ENCODE peak calls at places on chromosomes 3 and 15, in nine cellular contexts. T, F, U, I, H, S, J, Y and R are unnamed samples.

GRCh38 chr3:124200336-124200901 is 208.5 kb upstream of the ROPN1 start:
- DNase-seq in Y (no peak), S (no peak), T (no peak), F (no peak), J (no peak), U (no peak), H (peak; percentile 13), I (no peak), R (no peak)

GRCh38 chr15:92463826-92464225 is 70.1 kb downstream of the ST8SIA2 start:
- DNase-seq in T (no peak), U (no peak), H (peak; percentile 26), J (no peak), Y (no peak), I (no peak), F (no peak), S (no peak), R (no peak)

GRCh38 chr3:144866504-144866903 is 894.9 kb downstream of the DIPK2A start:
- DNase-seq in J (no peak), S (no peak), Y (no peak), H (no peak), T (no peak), I (no peak), F (no peak), U (no peak), R (no peak)

GRCh38 chr3:16373270-16373785 is 108.3 kb downstream of the OXNAD1 start:
- DNase-seq in T (no peak), H (no peak), Y (no peak), S (no peak), I (peak; percentile 34), U (no peak), F (no peak), J (no peak), R (peak; percentile 23)

GRCh38 chr3:65767551-65767950 is 271.2 kb downstream of the MAGI1 start:
- DNase-seq in H (no peak), F (no peak), J (no peak), Y (no peak), S (no peak), T (no peak), U (no peak), I (no peak), R (no peak)

GRCh38 chr3:187150599-187150998 is 11.3 kb upstream of the RPL39L start:
- DNase-seq in H (no peak), J (no peak), S (no peak), Y (no peak), F (peak; percentile 80), I (peak; percentile 58), U (no peak), T (peak; percentile 18), R (no peak)

GRCh38 chr3:12268050-12268449 is 20.8 kb upstream of the PPARG start:
- DNase-seq in J (no peak), I (no peak), H (no peak), Y (no peak), S (no peak), T (no peak), F (no peak), U (no peak), R (no peak)

GRCh38 chr15:68386587-68387287 is 45.2 kb downstream of the ITGA11 start:
- DNase-seq in F (peak; percentile 37), J (no peak), S (no peak), H (no peak), U (no peak), I (no peak), Y (no peak), T (no peak), R (no peak)

GRCh38 chr3:6857510-6857909 is 3.4 kb upstream of the GRM7 start:
- DNase-seq in U (no peak), T (no peak), I (no peak), H (no peak), Y (no peak), J (no peak), F (no peak), S (no peak), R (no peak)

GRCh38 chr3:183555541-183556081 is at the start of gene KLHL6:
- DNase-seq in T (peak; percentile 67), I (peak; percentile 89), J (peak; percentile 51), U (no peak), H (no peak), F (peak; percentile 82), S (no peak), Y (no peak), R (peak; percentile 83)

GRCh38 chr3:191707817-191708216 is 246.9 kb downstream of the PYDC2 start:
- DNase-seq in U (no peak), S (no peak), I (no peak), J (no peak), T (no peak), H (no peak), F (no peak), Y (no peak), R (no peak)

GRCh38 chr3:191696356-191696755 is 235.4 kb downstream of the PYDC2 start:
- DNase-seq in J (no peak), S (no peak), F (no peak), I (no peak), T (no peak), H (no peak), Y (no peak), U (no peak), R (no peak)

GRCh38 chr3:191699546-191699945 is 238.6 kb downstream of the PYDC2 start:
- DNase-seq in Y (no peak), I (no peak), T (no peak), S (no peak), H (no peak), U (no peak), J (no peak), F (no peak), R (no peak)

GRCh38 chr3:191702121-191702520 is 241.2 kb downstream of the PYDC2 start:
- DNase-seq in F (no peak), U (no peak), T (no peak), Y (no peak), H (no peak), J (no peak), S (no peak), I (no peak), R (no peak)
- TF ChIP-seq CTCF in F (no peak), U (no peak), T (no peak), Y (no peak), H (no peak), J (no peak), S (no peak), I (no peak), R (no peak)

GRCh38 chr15:63504247-63504978 is at the start of gene USP3:
- DNase-seq in I (peak; percentile 98), Y (peak; percentile 73), F (peak; percentile 96), J (peak; percentile 97), T (peak; percentile 96), H (peak; percentile 97), U (peak; percentile 96), S (peak; percentile 91), R (peak; percentile 91)

GRCh38 chr15:63506537-63507035 is 2.2 kb downstream of the USP3 start:
- DNase-seq in H (no peak), I (peak; percentile 46), T (no peak), J (no peak), F (no peak), S (no peak), Y (no peak), U (no peak), R (no peak)

GRCh38 chr15:63503739-63504246 is 600 bp upstream of the USP3 start:
- DNase-seq in S (no peak), H (peak; percentile 75), T (peak; percentile 34), Y (no peak), J (peak; percentile 76), I (peak; percentile 91), F (peak; percentile 89), U (peak; percentile 85), R (peak; percentile 49)

GRCh38 chr15:63505842-63506222 is 1.4 kb downstream of the USP3 start:
- DNase-seq in T (no peak), F (no peak), U (no peak), I (no peak), Y (no peak), H (no peak), J (no peak), S (no peak), R (no peak)

DNA sequence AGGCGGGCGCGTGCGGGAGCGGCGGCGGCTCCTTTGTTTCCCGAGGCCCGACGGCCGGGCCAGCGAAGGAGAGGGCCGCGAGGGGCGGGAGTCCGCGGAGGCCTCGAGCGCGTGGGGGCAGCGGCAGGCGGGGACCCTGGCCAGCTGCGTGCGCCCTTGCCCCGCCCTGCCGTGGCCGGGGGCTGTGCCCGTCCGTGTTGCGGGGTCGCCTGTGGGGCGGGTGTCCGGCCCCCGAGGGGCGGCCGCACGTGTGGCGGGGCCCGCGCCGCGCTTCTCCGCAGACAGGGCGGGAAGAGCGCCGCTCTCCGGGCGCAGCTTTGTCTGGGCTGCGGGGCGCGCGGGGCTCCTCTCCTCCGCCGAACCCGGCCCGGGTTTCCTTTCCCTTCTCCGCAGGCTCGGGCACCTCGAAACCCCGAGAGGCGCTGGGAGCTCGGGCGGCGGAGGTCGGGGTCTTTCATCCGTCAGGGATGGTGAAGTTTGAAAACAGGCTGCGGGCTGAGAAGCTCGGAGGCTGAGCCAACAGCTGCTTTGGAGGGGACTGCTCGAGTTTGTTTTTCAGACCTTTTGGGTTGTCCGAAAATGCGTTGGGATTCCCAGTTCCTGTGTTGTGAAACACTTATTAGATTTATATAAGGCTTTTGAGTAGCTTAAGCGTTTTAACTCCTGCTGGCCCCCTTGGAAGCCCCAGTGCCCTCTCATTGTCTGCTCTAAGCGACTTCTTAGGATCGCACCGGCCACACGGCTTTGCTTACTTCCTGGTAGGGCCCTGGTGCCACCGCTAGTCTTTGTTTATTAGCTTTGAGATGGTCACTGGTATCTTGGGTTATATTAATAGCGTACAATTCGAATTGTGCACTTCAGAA is 817 bp downstream of the USP3 start:
- DNase-seq in F (peak; percentile 70), J (peak; percentile 59), Y (no peak), I (peak; percentile 83), H (peak; percentile 58), T (peak; percentile 50), S (no peak), U (peak; percentile 58), R (no peak)
- TF ChIP-seq CTCF in F (no peak), J (peak; percentile 11), Y (peak; percentile 15), I (peak; percentile 7), H (peak; percentile 23), T (no peak), S (peak; percentile 12), U (peak; percentile 46), R (peak; percentile 18)

GRCh38 chr3:161449784-161450183 is 46.8 kb upstream of the OTOL1 start:
- DNase-seq in H (no peak), F (no peak), U (no peak), I (no peak), S (no peak), T (no peak), J (no peak), Y (no peak), R (no peak)
- TF ChIP-seq CTCF in H (no peak), F (no peak), U (no peak), I (no peak), S (no peak), T (no peak), J (no peak), Y (no peak), R (no peak)

DNA sequence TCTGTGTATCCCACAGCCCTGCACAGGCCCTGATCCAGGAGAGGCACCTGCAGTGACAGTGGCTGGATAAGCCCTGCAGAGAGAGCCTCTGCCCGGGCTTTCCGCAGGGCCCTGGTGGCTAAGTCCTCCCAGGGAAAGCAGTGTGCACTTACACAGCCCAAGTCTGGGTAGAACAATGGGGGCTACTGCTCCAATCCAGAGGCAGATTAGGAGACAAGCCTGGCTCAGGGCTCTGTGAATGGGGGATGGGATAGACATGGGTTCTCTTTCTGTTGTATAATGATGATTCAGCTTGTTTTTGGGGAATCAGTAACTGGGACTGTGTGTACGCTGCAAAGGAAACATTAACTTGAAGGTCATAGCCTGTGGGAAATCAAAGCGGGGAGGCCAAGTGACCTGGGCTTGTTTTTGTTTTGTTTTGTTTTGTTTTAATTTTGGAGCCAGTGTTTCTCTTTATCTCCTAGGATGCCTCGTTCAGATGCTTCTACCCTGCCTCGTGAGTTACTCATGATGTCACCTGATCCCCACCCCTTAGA is 4.1 kb upstream of the ALDH1L1 start:
- DNase-seq in I (no peak), T (no peak), Y (no peak), J (no peak), F (no peak), S (no peak), U (no peak), H (no peak), R (no peak)
- TF ChIP-seq CTCF in I (no peak), T (no peak), Y (no peak), J (no peak), F (no peak), S (no peak), U (no peak), H (no peak), R (no peak)